ENCODE peak calls at places on chromosomes 7 and 10, in ten cellular contexts. B, W, F, D, I, H, M, C, E and U are unnamed samples.

GRCh38 chr10:72081772-72082590 is 6.4 kb downstream of the SPOCK2 start:
- DNase-seq in B (peak; percentile 23), F (peak; percentile 90), E (no peak), M (peak; percentile 25), I (no peak), D (no peak), C (no peak), H (no peak), W (peak; percentile 87), U (no peak)

GRCh38 chr7:37193087-37193774 is 255.4 kb downstream of the ELMO1 start:
- DNase-seq in D (no peak), E (no peak), I (no peak), W (no peak), B (no peak), H (no peak), M (no peak), F (no peak), C (no peak), U (no peak)

GRCh38 chr10:61815505-61815904 is 86.0 kb upstream of the ARID5B start:
- DNase-seq in I (no peak), M (no peak), C (no peak), F (no peak), W (no peak), E (no peak), B (no peak), D (no peak), H (no peak), U (peak; percentile 44)

GRCh38 chr7:54907981-54908380 is 110.8 kb upstream of the EGFR start:
- DNase-seq in D (no peak), C (peak; percentile 51), F (peak; percentile 61), I (no peak), M (no peak), W (peak; percentile 41), E (peak; percentile 5), H (no peak), B (no peak), U (no peak)

GRCh38 chr7:33692956-33693355 is 212.4 kb upstream of the BMPER start:
- DNase-seq in D (no peak), E (peak; percentile 12), B (no peak), H (no peak), W (peak; percentile 34), C (peak; percentile 84), M (no peak), F (peak; percentile 62), I (no peak), U (peak; percentile 43)

GRCh38 chr10:80455461-80456345 is 1.6 kb downstream of the TSPAN14 start:
- DNase-seq in W (no peak), H (no peak), E (no peak), F (no peak), I (no peak), B (no peak), C (no peak), D (no peak), M (no peak), U (no peak)

GRCh38 chr10:32139223-32140073 is 83.2 kb upstream of the KIF5B start:
- DNase-seq in F (peak; percentile 92), B (peak; percentile 20), I (peak; percentile 89), D (peak; percentile 20), W (peak; percentile 93), E (peak; percentile 96), M (no peak), C (peak; percentile 94), H (peak; percentile 87), U (peak; percentile 94)

GRCh38 chr10:30704016-30704600 is 74.6 kb upstream of the LYZL2 start:
- DNase-seq in M (no peak), I (no peak), F (no peak), C (no peak), H (no peak), E (no peak), W (no peak), B (no peak), D (no peak), U (no peak)

GRCh38 chr10:131567279-131568162 is 256.0 kb upstream of the TCERG1L start:
- DNase-seq in C (no peak), F (no peak), I (no peak), B (no peak), H (no peak), E (no peak), M (no peak), D (no peak), W (no peak), U (no peak)

GRCh38 chr7:100003711-100004661 is 11.4 kb upstream of the ZKSCAN1 start:
- DNase-seq in B (peak; percentile 36), C (no peak), W (no peak), D (no peak), H (no peak), I (no peak), E (no peak), M (peak; percentile 47), F (no peak), U (no peak)

GRCh38 chr7:41648506-41648905 is 54.4 kb downstream of the INHBA start:
- DNase-seq in C (no peak), I (no peak), H (no peak), M (no peak), F (no peak), D (no peak), W (no peak), B (no peak), E (no peak), U (no peak)

GRCh38 chr7:129144095-129144833 is at the start of gene TSPAN33:
- DNase-seq in W (peak; percentile 82), C (peak; percentile 55), B (peak; percentile 99), H (peak; percentile 60), D (peak; percentile 32), F (peak; percentile 79), I (peak; percentile 55), E (peak; percentile 70), M (peak; percentile 86), U (peak; percentile 43)

GRCh38 chr10:58921366-58921947 is 255.0 kb upstream of the PHYHIPL start:
- DNase-seq in F (no peak), W (no peak), E (no peak), B (no peak), C (no peak), I (no peak), M (no peak), H (no peak), D (no peak), U (no peak)

GRCh38 chr7:93036807-93037206 is 81.0 kb downstream of the SAMD9 start:
- DNase-seq in H (no peak), C (no peak), M (no peak), F (peak; percentile 17), I (no peak), B (no peak), D (no peak), W (peak; percentile 8), E (no peak), U (no peak)

GRCh38 chr10:27747096-27747451 is 1.5 kb upstream of the MKX start:
- DNase-seq in F (no peak), B (no peak), H (no peak), W (no peak), C (peak; percentile 5), M (no peak), E (no peak), I (no peak), D (no peak), U (no peak)

GRCh38 chr7:45421096-45421495 is 153.1 kb upstream of the ADCY1 start:
- DNase-seq in B (no peak), E (peak; percentile 12), H (no peak), W (no peak), C (peak; percentile 5), M (no peak), D (no peak), I (no peak), F (peak; percentile 58), U (no peak)

GRCh38 chr7:76371396-76371795 is 12.6 kb upstream of the YWHAG start:
- DNase-seq in B (no peak), F (no peak), H (no peak), D (no peak), C (no peak), W (no peak), E (no peak), I (no peak), M (no peak), U (no peak)

GRCh38 chr10:110456523-110457091 is 41.1 kb upstream of the DUSP5 start:
- DNase-seq in M (no peak), E (peak; percentile 64), D (no peak), B (no peak), H (no peak), I (peak; percentile 16), W (peak; percentile 85), F (peak; percentile 68), C (peak; percentile 67), U (no peak)

GRCh38 chr10:69345402-69345801 is 67.1 kb downstream of the HK1 start:
- DNase-seq in B (no peak), F (no peak), C (no peak), I (no peak), W (no peak), E (no peak), M (no peak), H (no peak), D (no peak), U (no peak)

GRCh38 chr7:12783421-12783820 is 96.0 kb downstream of the ARL4A start:
- DNase-seq in F (no peak), B (no peak), I (no peak), C (no peak), E (peak; percentile 25), W (no peak), M (no peak), D (no peak), H (no peak), U (no peak)

GRCh38 chr10:68208424-68209042 is 23.4 kb downstream of the ATOH7 start:
- DNase-seq in W (peak; percentile 83), I (peak; percentile 83), F (peak; percentile 96), M (peak; percentile 58), E (peak; percentile 60), C (peak; percentile 79), D (no peak), H (peak; percentile 75), B (peak; percentile 49), U (peak; percentile 67)

GRCh38 chr7:132782777-132783633 is 206.7 kb upstream of the PLXNA4 start:
- DNase-seq in B (no peak), H (no peak), W (no peak), F (peak; percentile 30), D (no peak), M (no peak), E (peak; percentile 82), C (peak; percentile 84), I (no peak), U (peak; percentile 35)

GRCh38 chr10:121245799-121246198 is 352.4 kb downstream of the FGFR2 start:
- DNase-seq in I (no peak), M (no peak), W (no peak), H (no peak), B (no peak), F (no peak), D (no peak), C (no peak), E (no peak), U (no peak)

GRCh38 chr7:87935373-87935706 is 1.3 kb downstream of the ADAM22 start:
- DNase-seq in M (no peak), C (no peak), W (no peak), F (no peak), B (no peak), E (no peak), H (no peak), D (no peak), I (no peak), U (no peak)

GRCh38 chr7:46011059-46011458 is 90.0 kb upstream of the IGFBP3 start:
- DNase-seq in E (no peak), D (no peak), F (no peak), C (no peak), W (no peak), M (no peak), I (no peak), B (no peak), H (no peak), U (no peak)

GRCh38 chr7:86949052-86949778 is 110.2 kb downstream of the ELAPOR2 start:
- DNase-seq in B (no peak), H (no peak), I (no peak), E (no peak), W (no peak), M (no peak), C (no peak), F (no peak), D (no peak), U (no peak)

GRCh38 chr10:30671011-30671616 is 41.6 kb upstream of the LYZL2 start:
- DNase-seq in E (peak; percentile 76), C (peak; percentile 81), I (peak; percentile 86), W (peak; percentile 40), B (peak; percentile 55), H (peak; percentile 69), F (peak; percentile 76), M (no peak), D (no peak), U (peak; percentile 42)

GRCh38 chr10:72056113-72056512 is 32.2 kb downstream of the SPOCK2 start:
- DNase-seq in M (no peak), B (no peak), H (no peak), F (no peak), C (no peak), D (no peak), E (no peak), W (no peak), I (no peak), U (no peak)